ENCODE peak calls at places on chromosome 15, in ten cellular contexts. R is NCI-H2227 treated with DMSO at 0.1 percent for 48 hours, D is skeletal muscle cell, Y is AG08396, V is B cell, O is IMR-90, F is RPMI8226, K is NT2/D1, L is cardiac fibroblast, Q is NAMALWA. C is an unnamed sample.

GRCh38 chr15:68244235-68244634 is 14.7 kb upstream of the CLN6 start:
- DNase-seq in K (no peak), R (no peak), O (no peak), Q (no peak), V (no peak), L (no peak), Y (no peak), F (no peak), D (no peak), C (no peak)

GRCh38 chr15:91992940-91993339 is 139.4 kb downstream of the SLCO3A1 start:
- DNase-seq in D (no peak), V (no peak), K (no peak), Q (no peak), F (no peak), R (no peak), Y (no peak), L (peak; percentile 6), O (no peak), C (no peak)

GRCh38 chr15:37035349-37035748 is 65.0 kb downstream of the MEIS2 start:
- DNase-seq in L (no peak), O (peak; percentile 66), R (no peak), D (no peak), K (no peak), F (no peak), V (no peak), Q (no peak), Y (peak; percentile 40), C (no peak)

GRCh38 chr15:47339800-47340575 is 377.3 kb upstream of the SEMA6D start:
- DNase-seq in Y (no peak), O (peak; percentile 2), V (no peak), F (no peak), D (no peak), R (no peak), Q (no peak), K (no peak), L (peak; percentile 12), C (no peak)

GRCh38 chr15:31264534-31265089 is 62.0 kb upstream of the KLF13 start:
- DNase-seq in K (no peak), Y (no peak), L (no peak), V (no peak), O (no peak), R (no peak), D (no peak), Q (no peak), F (no peak), C (no peak)

GRCh38 chr15:43934480-43934879 is 107.7 kb downstream of the WDR76 start:
- DNase-seq in F (no peak), V (no peak), K (no peak), R (no peak), D (no peak), O (peak; percentile 52), Q (no peak), L (no peak), Y (no peak), C (no peak)

GRCh38 chr15:66131200-66131599 is 122.3 kb downstream of the MEGF11 start:
- DNase-seq in O (no peak), V (no peak), R (no peak), D (no peak), F (peak; percentile 67), K (no peak), Q (no peak), Y (no peak), L (no peak), C (no peak)

GRCh38 chr15:43920815-43921214 is 94.0 kb downstream of the WDR76 start:
- DNase-seq in D (no peak), O (peak; percentile 41), V (no peak), L (no peak), F (no peak), Y (no peak), K (no peak), R (peak; percentile 14), Q (no peak), C (no peak)

GRCh38 chr15:92449476-92449875 is 55.8 kb downstream of the ST8SIA2 start:
- DNase-seq in O (peak; percentile 15), D (no peak), L (no peak), V (no peak), Y (no peak), R (no peak), Q (no peak), F (no peak), K (no peak), C (peak; percentile 11)

GRCh38 chr15:94057305-94057704 is 174.1 kb upstream of the MCTP2 start:
- DNase-seq in Q (no peak), V (no peak), D (no peak), R (no peak), F (no peak), Y (no peak), L (no peak), O (no peak), K (no peak), C (no peak)

GRCh38 chr15:30943654-30944335 is 40.1 kb downstream of the FAN1 start:
- DNase-seq in L (no peak), O (no peak), V (no peak), F (no peak), R (no peak), Y (no peak), K (no peak), Q (no peak), D (no peak), C (no peak)

GRCh38 chr15:58442122-58442521 is 10.3 kb downstream of the LIPC start:
- DNase-seq in L (no peak), R (no peak), D (no peak), V (no peak), O (no peak), Y (no peak), Q (no peak), K (no peak), F (no peak), C (no peak)

GRCh38 chr15:27564656-27565055 is 534.5 kb downstream of the OCA2 start:
- DNase-seq in L (no peak), R (no peak), K (no peak), F (no peak), O (no peak), V (no peak), Q (no peak), D (no peak), Y (no peak), C (no peak)

GRCh38 chr15:98728811-98729160 is 80.4 kb downstream of the IGF1R start:
- DNase-seq in O (no peak), R (no peak), F (no peak), D (no peak), K (no peak), L (no peak), Q (no peak), V (no peak), Y (no peak), C (no peak)

GRCh38 chr15:51768018-51768417 is 16.6 kb downstream of the TMOD2 start:
- DNase-seq in V (peak; percentile 28), O (no peak), K (no peak), L (no peak), D (no peak), Q (no peak), F (peak; percentile 55), Y (no peak), R (no peak), C (no peak)

GRCh38 chr15:48850648-48851047 is 27.3 kb upstream of the EID1 start:
- DNase-seq in V (no peak), Y (no peak), R (no peak), F (no peak), O (no peak), K (no peak), D (no peak), Q (no peak), L (no peak), C (no peak)

GRCh38 chr15:25439456-25439836 is 622 bp upstream of the UBE3A start:
- DNase-seq in D (no peak), Q (no peak), V (no peak), O (peak; percentile 10), F (peak; percentile 50), R (peak; percentile 57), Y (peak; percentile 5), L (peak; percentile 18), K (peak; percentile 2), C (no peak)

GRCh38 chr15:68278345-68279217 is 1.0 kb downstream of the FEM1B start:
- DNase-seq in O (peak; percentile 35), K (no peak), L (peak; percentile 20), V (no peak), D (no peak), Q (peak; percentile 62), F (peak; percentile 88), Y (no peak), R (no peak), C (no peak)

GRCh38 chr15:64001148-64001547 is 45.1 kb downstream of the DAPK2 start:
- DNase-seq in D (no peak), Q (no peak), F (no peak), L (no peak), V (no peak), O (no peak), Y (no peak), R (no peak), K (no peak), C (no peak)

GRCh38 chr15:85620321-85621044 is 174.2 kb downstream of the KLHL25 start:
- DNase-seq in O (peak; percentile 73), K (no peak), R (no peak), V (no peak), L (peak; percentile 89), Y (no peak), F (no peak), D (no peak), Q (no peak), C (no peak)

GRCh38 chr15:86572368-86572841 is 492.7 kb downstream of the AGBL1 start:
- DNase-seq in Q (no peak), D (no peak), L (no peak), O (no peak), F (no peak), V (no peak), K (no peak), Y (no peak), R (no peak), C (no peak)

GRCh38 chr15:90266061-90266431 is 574 bp downstream of the NGRN start:
- DNase-seq in V (peak; percentile 35), L (peak; percentile 27), Q (no peak), D (no peak), F (no peak), K (no peak), Y (peak; percentile 51), R (peak; percentile 45), O (peak; percentile 4), C (no peak)

GRCh38 chr15:69398541-69398940 is 15.6 kb upstream of the KIF23 start:
- DNase-seq in L (no peak), K (no peak), Q (no peak), F (peak; percentile 63), Y (peak; percentile 62), R (no peak), O (peak; percentile 67), V (no peak), D (no peak), C (no peak)